ENCODE peak calls at places on chromosome 15, in ten cellular contexts. R is AG10803; C is effector memory CD4-positive, alpha-beta T cell; S is stimulated activated CD4-positive, alpha-beta T cell treated with anti-CD3 and anti-CD28 coated beads, Interleukin-12 subunit alpha, Interleukin-12 subunit beta, amount 100 ng/mL, for 48 hours; F is HT1080; G is dorsolateral prefrontal cortex; V is WTC11; N is retinal pigment epithelial cell; U is epithelial cell of proximal tubule; I is dermis microvascular lymphatic vessel endothelial cell. X is an unnamed sample.

GRCh38 chr15:85672338-85673097 is 122.2 kb downstream of the KLHL25 start:
- DNase-seq in I (no peak), R (peak), U (no peak), G (no peak), N (no peak), V (no peak), C (no peak), S (no peak), F (no peak), X (no peak)

GRCh38 chr15:45583731-45584639 is 3.2 kb upstream of the BLOC1S6 start:
- DNase-seq in U (no peak), I (no peak), N (no peak), R (no peak), C (no peak), F (no peak), S (no peak), V (no peak), G (no peak), X (no peak)

GRCh38 chr15:50134524-50135024 is 15.5 kb upstream of the ATP8B4 start:
- DNase-seq in R (peak), F (peak), G (no peak), U (no peak), I (no peak), C (no peak), S (no peak), V (no peak), N (peak), X (peak)

GRCh38 chr15:59457103-59457502 is 19.1 kb downstream of the FAM81A start:
- DNase-seq in I (no peak), S (no peak), G (no peak), C (no peak), N (no peak), V (no peak), R (no peak), F (no peak), U (no peak), X (no peak)

GRCh38 chr15:70415330-70415884 is 317.7 kb upstream of the TLE3 start:
- DNase-seq in C (no peak), G (no peak), S (no peak), N (no peak), I (no peak), U (no peak), V (no peak), R (no peak), F (no peak), X (no peak)

GRCh38 chr15:31235298-31236183 is 91.1 kb upstream of the KLF13 start:
- DNase-seq in N (no peak), I (no peak), S (no peak), V (no peak), R (peak), U (no peak), G (no peak), F (no peak), C (no peak), X (no peak)

GRCh38 chr15:59917504-59918157 is 86.5 kb upstream of the FOXB1 start:
- DNase-seq in C (peak), F (peak), S (peak), R (peak), U (no peak), G (no peak), V (peak), I (peak), N (peak), X (no peak)

GRCh38 chr15:43913941-43914340 is 87.1 kb downstream of the WDR76 start:
- DNase-seq in G (no peak), S (no peak), U (no peak), N (no peak), R (no peak), I (no peak), V (no peak), F (no peak), C (no peak), X (no peak)

GRCh38 chr15:63439536-63440264 is 58.1 kb upstream of the CA12 start:
- DNase-seq in G (no peak), I (peak), S (no peak), N (no peak), R (peak), U (no peak), F (peak), C (no peak), V (no peak), X (no peak)

GRCh38 chr15:58448906-58449305 is 17.1 kb downstream of the LIPC start:
- DNase-seq in G (no peak), I (no peak), R (no peak), S (no peak), U (no peak), F (no peak), C (no peak), V (no peak), N (no peak), X (no peak)

GRCh38 chr15:82150645-82151044 is 104.8 kb upstream of the MEX3B start:
- DNase-seq in S (no peak), C (no peak), I (no peak), G (no peak), R (no peak), N (no peak), U (no peak), F (no peak), V (no peak), X (no peak)

GRCh38 chr15:40436892-40437753 is 3.6 kb upstream of the BAHD1 start:
- DNase-seq in C (no peak), U (no peak), V (peak), G (no peak), R (no peak), I (no peak), S (no peak), N (no peak), F (no peak), X (no peak)

GRCh38 chr15:88238618-88239430 is 17.7 kb downstream of the NTRK3 start:
- DNase-seq in G (no peak), N (no peak), F (no peak), I (no peak), R (peak), U (no peak), C (no peak), S (no peak), V (no peak), X (no peak)